ENCODE peak calls at places on chromosomes 16 and 17, in four cellular contexts. N is NCI-H1092; R is stimulated activated CD4-positive, alpha-beta T cell treated with anti-CD3 and anti-CD28 coated beads, Interleukin-4, amount 100 ng/mL, for 4 hours; T is iPS-NIHi11. J is an unnamed sample.
A peak's percentile ranks its signal among the peaks of the same experiment; 100 is the strongest.

GRCh38 chr17:5832886-5833285 is 237.3 kb upstream of the WSCD1 start:
- DNase-seq in T (peak; percentile 31), N (no peak), R (no peak), J (no peak)

GRCh38 chr17:6546069-6546718 is 10.2 kb downstream of the PITPNM3 start:
- DNase-seq in N (no peak), R (no peak), T (no peak), J (no peak)

GRCh38 chr17:76586741-76587487 is 1.3 kb upstream of the ST6GALNAC2 start:
- DNase-seq in N (no peak), R (no peak), T (no peak), J (no peak)

GRCh38 chr17:72332367-72332766 is 211.5 kb downstream of the SOX9 start:
- DNase-seq in T (no peak), R (no peak), N (no peak), J (no peak)

GRCh38 chr17:1367351-1367745 is 32.7 kb downstream of the YWHAE start:
- DNase-seq in N (no peak), R (no peak), T (no peak), J (no peak)

GRCh38 chr17:7984904-7985303 is 17.5 kb upstream of the GUCY2D start:
- DNase-seq in T (no peak), N (no peak), R (no peak), J (no peak)

GRCh38 chr17:7888184-7888920 is at the start of gene CHD3:
- DNase-seq in T (no peak), N (no peak), R (peak; percentile 61), J (no peak)

GRCh38 chr16:716250-716607 is 1.3 kb downstream of the METRN start:
- DNase-seq in R (no peak), N (peak; percentile 36), T (peak; percentile 52), J (no peak)

GRCh38 chr17:3558603-3559269 is 1.1 kb upstream of the TRPV3 start:
- DNase-seq in T (peak; percentile 28), R (peak; percentile 28), N (no peak), J (peak; percentile 64)

GRCh38 chr16:49781401-49781800 is 74.5 kb downstream of the ZNF423 start:
- DNase-seq in N (no peak), T (no peak), R (no peak), J (no peak)

GRCh38 chr17:2712300-2713043 is 908 bp upstream of the CLUH start:
- DNase-seq in T (no peak), N (no peak), R (no peak), J (no peak)

GRCh38 chr17:32822996-32823395 is 53.9 kb downstream of the MYO1D start:
- DNase-seq in N (no peak), R (no peak), T (no peak), J (no peak)

GRCh38 chr16:89200850-89201466 is 621 bp upstream of the SLC22A31 start:
- DNase-seq in N (no peak), T (peak; percentile 38), R (no peak), J (no peak)

GRCh38 chr17:1399366-1399678 is 700 bp downstream of the YWHAE start:
- DNase-seq in N (no peak), T (no peak), R (no peak), J (no peak)

GRCh38 chr16:19662351-19662750 is 55.7 kb downstream of the KNOP1 start:
- DNase-seq in T (no peak), R (no peak), N (no peak), J (no peak)

GRCh38 chr17:41785876-41786226 is 660 bp downstream of the JUP start:
- DNase-seq in R (no peak), N (no peak), T (no peak), J (peak; percentile 30)

GRCh38 chr16:30183236-30183960 is at the start of gene CORO1A:
- DNase-seq in R (peak; percentile 82), N (peak; percentile 63), T (peak; percentile 88), J (peak; percentile 86)

GRCh38 chr16:47492428-47493357 is 31.6 kb downstream of the PHKB start:
- DNase-seq in N (no peak), R (no peak), T (no peak), J (peak; percentile 53)

GRCh38 chr16:56075732-56076131 is 115.6 kb upstream of the GNAO1 start:
- DNase-seq in N (no peak), T (no peak), R (no peak), J (no peak)

GRCh38 chr17:50867856-50868438 is 1.8 kb upstream of the TOB1 start:
- DNase-seq in N (no peak), T (no peak), R (no peak), J (no peak)

J was measured in activated B cell treated with CpG ODN at 0.5 μM for 24 hours.